ENCODE peak calls at places on chromosome 21, in eight cellular contexts. Y is B cell, C is skeletal muscle cell, X is A172, Q is colonic mucosa, H is C1 segment of cervical spinal cord, P is mucosa of gallbladder, A is AG08396. E is an unnamed sample.

GRCh38 chr21:45253180-45253579 is 34.5 kb downstream of the POFUT2 start:
- DNase-seq in A (no peak), C (no peak), Q (no peak), H (no peak), P (no peak), X (peak), Y (no peak), E (no peak)

GRCh38 chr21:43824250-43824882 is 35.0 kb downstream of the RRP1 start:
- DNase-seq in X (peak), A (peak), P (no peak), Y (no peak), Q (no peak), H (no peak), C (no peak), E (no peak)

GRCh38 chr21:15003463-15004135 is 61.2 kb downstream of the NRIP1 start:
- DNase-seq in P (no peak), Y (no peak), A (no peak), H (no peak), C (no peak), X (no peak), Q (no peak), E (no peak)

GRCh38 chr21:42027804-42028753 is 17.9 kb upstream of the ZBTB21 start:
- DNase-seq in X (no peak), Q (no peak), C (no peak), H (no peak), Y (no peak), A (no peak), P (no peak), E (no peak)

GRCh38 chr21:30216041-30216723 is at the start of gene CLDN8:
- DNase-seq in A (no peak), C (no peak), Q (peak), X (no peak), Y (no peak), P (peak), H (no peak), E (no peak)

GRCh38 chr21:34522284-34522683 is 10.3 kb upstream of the KCNE1 start:
- DNase-seq in Y (no peak), A (no peak), P (no peak), X (no peak), C (no peak), H (no peak), Q (peak), E (peak)

GRCh38 chr21:34807881-34808568 is 139.2 kb downstream of the CLIC6 start:
- DNase-seq in Q (no peak), X (peak), A (peak), H (no peak), P (no peak), C (peak), Y (no peak), E (no peak)

GRCh38 chr21:41069305-41069642 is 98.7 kb upstream of the BACE2 start:
- DNase-seq in Q (no peak), Y (no peak), C (no peak), X (no peak), A (no peak), P (no peak), H (no peak), E (no peak)

GRCh38 chr21:41477641-41478318 is 30.2 kb downstream of the TMPRSS2 start:
- DNase-seq in H (peak), C (no peak), P (peak), Y (no peak), A (no peak), X (no peak), Q (no peak), E (peak)